ENCODE peak calls at places on chromosome 11, in ten cellular contexts. R is BE2C, A is heart left ventricle, Z is stomach, J is GM12878, T is astrocyte, K is astrocyte of the spinal cord, Y is astrocyte of the cerebellum, C is kidney, O is BJ. E is an unnamed sample.

GRCh38 chr11:68855205-68855978 is 13.7 kb upstream of the CPT1A start:
- DNase-seq in R (peak), J (no peak), A (peak), Y (no peak), O (no peak), C (peak), T (peak), K (peak), Z (no peak), E (no peak)

GRCh38 chr11:131668867-131669780 is 298.7 kb downstream of the NTM start:
- DNase-seq in C (no peak), O (no peak), A (no peak), T (no peak), Y (no peak), J (no peak), K (peak), Z (peak), R (peak), E (peak)

GRCh38 chr11:69630009-69630870 is 10.7 kb upstream of the CCND1 start:
- DNase-seq in Y (no peak), O (no peak), T (no peak), A (no peak), R (peak), J (no peak), K (no peak), Z (no peak), C (no peak), E (no peak)

GRCh38 chr11:71064183-71064582 is 188.2 kb downstream of the SHANK2 start:
- DNase-seq in J (no peak), Z (no peak), T (no peak), O (no peak), Y (no peak), C (no peak), K (no peak), R (no peak), A (no peak), E (no peak)

GRCh38 chr11:101487775-101488174 is 96.0 kb downstream of the TRPC6 start:
- DNase-seq in C (no peak), Y (no peak), A (no peak), Z (no peak), T (no peak), O (peak), J (no peak), K (peak), R (no peak), E (peak)

GRCh38 chr11:62842171-62842717 is 2.9 kb upstream of the WDR74 start:
- DNase-seq in T (no peak), K (no peak), A (peak), J (no peak), Y (no peak), Z (peak), C (peak), R (peak), O (no peak), E (no peak)

GRCh38 chr11:133650082-133650481 is 117.8 kb upstream of the OPCML start:
- DNase-seq in Z (no peak), T (no peak), R (no peak), Y (no peak), O (no peak), K (no peak), A (no peak), J (no peak), C (no peak), E (no peak)

GRCh38 chr11:13972033-13972910 is 9.7 kb downstream of the SPON1 start:
- DNase-seq in K (peak), R (no peak), A (no peak), O (no peak), Z (no peak), Y (peak), T (peak), C (no peak), J (no peak), E (peak)

DNA sequence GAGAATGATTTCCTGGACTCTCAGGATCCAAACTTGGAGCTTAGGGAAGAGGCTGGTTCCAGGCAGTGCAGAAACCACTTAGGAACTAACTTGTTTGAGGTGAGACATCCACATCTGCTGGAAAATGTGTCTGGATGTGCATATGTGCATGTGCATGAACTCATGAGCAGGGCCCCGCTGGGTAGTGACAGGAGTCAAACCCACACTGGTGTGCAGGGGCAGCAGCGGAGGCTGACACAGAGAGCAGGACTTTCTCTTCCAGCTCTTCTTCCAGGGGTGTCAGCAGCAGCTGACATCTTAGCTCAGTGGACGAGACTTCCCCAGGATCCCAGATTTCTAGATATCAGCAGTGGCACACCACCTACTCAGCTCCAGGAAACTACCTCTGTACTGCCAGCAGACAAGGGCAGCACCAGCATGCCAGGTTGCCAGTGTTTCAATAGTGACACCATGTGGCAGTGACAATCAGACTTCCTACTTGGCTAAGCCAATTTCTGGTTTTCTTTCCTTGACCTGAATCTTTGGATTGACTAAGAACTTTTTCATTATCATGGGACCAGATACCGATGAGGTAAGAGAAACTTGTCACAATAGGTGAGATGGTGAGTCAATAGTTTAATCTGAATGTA is 227.5 kb upstream of the ZC3H12C start:
- DNase-seq in Y (no peak), J (no peak), R (no peak), A (no peak), O (no peak), Z (no peak), K (no peak), C (peak), T (no peak), E (no peak)
- TF ChIP-seq CTCF in Y (no peak), J (no peak), R (peak), A (peak), O (no peak), Z (no peak), K (no peak), C (no peak), T (no peak), E (no peak)

GRCh38 chr11:121634889-121635288 is 182.1 kb upstream of the SORL1-AS1 start:
- DNase-seq in Y (peak), J (no peak), Z (no peak), K (peak), T (peak), R (no peak), A (no peak), C (no peak), O (peak), E (peak)
- H3K4me3 ChIP-seq in Y (no peak), J (no peak), Z (no peak), K (no peak), T (peak), R (no peak), A (no peak), C (no peak), O (no peak), E (no peak)

DNA sequence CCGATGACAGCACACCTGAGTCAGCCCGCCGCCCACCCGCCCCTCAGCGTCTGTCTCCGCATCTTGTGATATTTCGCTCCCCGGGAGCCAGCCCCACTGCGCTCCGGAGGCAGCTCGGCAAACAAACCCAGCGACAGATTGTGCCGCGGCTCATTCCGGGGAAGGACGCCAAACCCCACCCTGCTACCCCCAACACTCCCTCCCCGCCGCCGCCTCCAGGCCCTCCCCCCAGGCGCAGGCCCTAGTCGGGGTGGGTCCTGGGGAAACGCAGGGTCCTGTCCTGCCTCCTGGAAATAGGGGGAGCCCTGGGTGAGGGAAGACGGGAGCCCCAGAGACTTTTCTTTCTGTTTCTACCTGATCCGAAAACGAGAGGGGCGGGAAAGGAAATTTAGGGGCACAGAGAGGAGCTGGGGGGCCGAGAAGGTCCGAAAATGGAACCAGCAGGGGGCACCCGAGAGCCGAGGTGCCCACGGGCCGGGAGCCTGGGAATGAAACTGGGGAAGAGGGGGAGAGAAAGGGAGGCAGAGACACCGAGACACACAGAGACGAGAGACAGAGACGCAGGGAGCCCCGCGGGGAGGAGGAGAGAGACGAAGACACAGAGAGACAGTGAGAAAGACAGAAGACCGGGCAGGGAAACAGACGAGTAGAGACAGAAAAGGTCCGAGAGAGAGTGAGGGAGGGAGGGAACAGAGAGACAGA is 1.8 kb upstream of the RTN4RL2 start:
- DNase-seq in K (no peak), O (no peak), J (no peak), R (peak), Z (peak), A (peak), Y (no peak), T (no peak), C (peak), E (peak)
- TF ChIP-seq CTCF in K (peak), O (peak), J (peak), R (peak), Z (peak), A (peak), Y (peak), T (peak), C (peak), E (peak)

DNA sequence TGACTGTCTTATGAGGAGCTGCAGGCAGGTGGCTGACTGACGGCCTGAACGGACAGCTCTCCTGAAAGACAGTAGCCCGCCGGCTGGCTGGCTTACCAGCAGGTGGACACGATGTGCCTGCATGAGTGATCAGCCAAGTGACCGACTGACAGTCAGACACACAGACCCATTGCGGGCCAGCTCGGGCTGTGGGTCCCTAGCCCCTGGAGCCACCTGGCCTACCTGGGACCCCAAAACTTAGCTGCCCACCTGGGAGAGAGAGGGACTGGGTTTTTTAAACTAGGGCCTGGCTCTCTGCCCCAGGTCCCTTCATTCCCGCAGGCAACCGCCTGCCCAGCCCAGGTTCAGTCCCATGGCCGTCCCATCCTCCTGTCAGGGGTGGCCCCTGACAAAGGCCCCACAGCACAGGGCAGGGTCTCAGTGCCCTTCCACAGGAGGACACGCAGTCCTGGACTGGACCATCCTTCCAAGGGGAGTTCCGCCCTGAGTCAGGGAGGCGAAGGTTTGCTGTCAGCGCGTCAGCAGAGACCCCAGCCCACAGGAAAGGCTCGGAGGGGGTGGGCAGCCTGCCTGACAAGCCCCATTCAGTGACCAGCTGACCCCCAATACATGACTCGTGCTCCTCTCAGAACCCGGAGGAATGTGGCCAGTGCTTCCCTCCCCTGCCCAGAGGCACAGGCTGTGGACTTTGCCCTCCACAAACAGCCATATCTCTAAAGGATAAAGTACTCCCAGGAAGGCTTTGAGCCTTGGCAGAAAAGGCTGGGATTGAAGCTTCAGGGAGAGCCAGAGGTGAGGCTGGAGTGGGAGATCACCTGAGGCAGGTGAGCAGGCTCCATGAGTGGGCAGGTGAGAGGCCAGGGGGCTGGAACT is 8.4 kb downstream of the SLCO2B1 start:
- DNase-seq in A (no peak), K (no peak), J (no peak), C (peak), T (no peak), Y (no peak), O (no peak), R (no peak), Z (peak), E (no peak)
- H3K4me3 ChIP-seq in A (no peak), K (no peak), J (no peak), C (no peak), T (no peak), Y (no peak), O (no peak), R (no peak), Z (no peak), E (no peak)

DNA sequence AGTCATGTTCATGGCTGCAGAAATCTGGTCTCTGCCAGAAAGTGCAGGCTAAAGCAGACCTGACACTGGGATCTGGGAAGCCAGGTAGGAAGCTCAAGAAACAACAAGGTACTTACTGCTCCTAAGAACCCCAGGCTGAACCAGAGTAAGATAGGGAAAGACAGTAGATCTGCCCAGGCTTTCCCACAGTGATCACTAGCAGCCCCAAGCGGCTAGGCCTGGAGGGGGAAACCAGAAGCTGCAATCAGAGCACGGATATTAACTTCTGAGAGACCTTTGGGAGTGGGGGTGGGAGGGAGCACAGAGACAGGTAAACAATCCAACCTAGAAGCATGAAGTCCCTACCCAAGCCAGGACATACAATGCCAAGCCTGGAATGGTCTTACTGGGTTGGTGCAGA is 135.2 kb upstream of the C11orf58 start:
- DNase-seq in K (no peak), C (no peak), Z (no peak), A (no peak), Y (no peak), O (no peak), R (no peak), T (no peak), J (no peak), E (no peak)
- TF ChIP-seq CTCF in K (no peak), C (peak), Z (no peak), A (peak), Y (no peak), O (no peak), R (no peak), T (no peak), J (no peak), E (no peak)

GRCh38 chr11:3382613-3383275 is 3.8 kb upstream of the ZNF195 start:
- DNase-seq in T (no peak), J (no peak), R (no peak), C (no peak), O (no peak), A (no peak), K (no peak), Z (no peak), Y (no peak), E (no peak)

GRCh38 chr11:3381794-3382193 is 2.8 kb upstream of the ZNF195 start:
- DNase-seq in Y (no peak), C (no peak), A (no peak), O (no peak), Z (no peak), K (no peak), T (no peak), R (no peak), J (no peak), E (no peak)

GRCh38 chr11:3375552-3375951 is 3.4 kb downstream of the ZNF195 start:
- DNase-seq in J (no peak), C (no peak), Z (no peak), Y (no peak), R (peak), T (peak), A (no peak), O (no peak), K (peak), E (peak)

GRCh38 chr11:3378426-3379423 is at the start of gene ZNF195:
- DNase-seq in O (peak), T (peak), Z (peak), K (peak), C (peak), R (peak), A (peak), J (peak), Y (peak), E (peak)

DNA sequence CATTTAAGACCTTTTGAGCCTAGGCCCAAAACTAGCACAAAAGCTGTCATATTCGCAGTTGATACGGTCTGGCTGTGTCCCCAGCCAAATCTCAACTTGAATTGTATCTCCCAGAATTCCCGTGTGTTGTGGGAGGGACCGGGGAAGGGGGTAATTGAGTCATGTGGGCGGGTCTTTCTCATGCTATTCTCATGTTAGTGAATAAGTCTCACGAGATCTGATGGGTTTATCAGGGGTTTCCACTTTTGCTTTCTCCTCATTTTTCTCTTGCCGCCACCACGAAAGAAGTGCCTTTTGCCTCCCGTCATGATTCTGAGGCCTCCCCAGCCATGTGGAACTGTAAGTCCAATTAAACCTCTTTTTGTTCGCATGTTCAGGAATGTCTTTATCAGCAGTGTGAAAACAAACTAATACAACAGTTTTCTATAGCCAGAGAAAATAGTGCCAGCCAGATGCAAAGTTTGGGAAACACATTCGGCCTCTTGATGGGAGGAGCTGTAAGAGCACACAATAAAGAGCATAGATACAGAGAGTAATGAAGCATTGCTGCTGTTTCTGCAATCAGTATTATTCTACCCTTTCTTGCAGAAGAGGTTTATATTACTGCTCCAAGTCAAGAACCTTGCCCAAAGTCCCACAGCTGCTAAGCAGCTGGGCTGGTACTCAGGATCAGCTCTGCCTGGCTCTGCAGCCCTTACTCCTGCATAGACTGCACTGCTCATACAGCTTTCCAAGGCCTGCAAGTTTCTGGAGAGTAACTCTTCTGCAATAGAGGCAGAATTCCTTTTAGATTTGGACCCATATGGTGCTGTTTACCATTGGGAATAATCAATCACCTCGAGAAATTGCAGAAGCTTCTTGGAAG is 2.0 kb upstream of the ZNF195 start:
- DNase-seq in O (no peak), C (no peak), Z (no peak), J (no peak), A (no peak), Y (no peak), T (no peak), K (no peak), R (peak), E (peak)
- H3K4me3 ChIP-seq in O (peak), C (no peak), Z (peak), J (no peak), A (no peak), Y (no peak), T (no peak), K (no peak), R (peak), E (peak)

GRCh38 chr11:125155767-125156166 is 8.8 kb upstream of the PKNOX2 start:
- DNase-seq in J (no peak), O (no peak), T (no peak), C (no peak), Y (no peak), K (no peak), A (no peak), R (no peak), Z (no peak), E (no peak)

GRCh38 chr11:125154380-125155099 is 10.0 kb upstream of the PKNOX2 start:
- DNase-seq in O (no peak), Z (peak), K (no peak), T (no peak), J (no peak), C (no peak), R (no peak), A (no peak), Y (no peak), E (no peak)

GRCh38 chr11:125153837-125154236 is 10.7 kb upstream of the PKNOX2 start:
- DNase-seq in J (no peak), Y (no peak), Z (no peak), R (no peak), T (no peak), A (no peak), O (no peak), C (no peak), K (no peak), E (no peak)

GRCh38 chr11:125155100-125155444 is 9.5 kb upstream of the PKNOX2 start:
- DNase-seq in Z (no peak), A (no peak), J (no peak), C (no peak), T (no peak), Y (no peak), K (no peak), R (no peak), O (no peak), E (no peak)

DNA sequence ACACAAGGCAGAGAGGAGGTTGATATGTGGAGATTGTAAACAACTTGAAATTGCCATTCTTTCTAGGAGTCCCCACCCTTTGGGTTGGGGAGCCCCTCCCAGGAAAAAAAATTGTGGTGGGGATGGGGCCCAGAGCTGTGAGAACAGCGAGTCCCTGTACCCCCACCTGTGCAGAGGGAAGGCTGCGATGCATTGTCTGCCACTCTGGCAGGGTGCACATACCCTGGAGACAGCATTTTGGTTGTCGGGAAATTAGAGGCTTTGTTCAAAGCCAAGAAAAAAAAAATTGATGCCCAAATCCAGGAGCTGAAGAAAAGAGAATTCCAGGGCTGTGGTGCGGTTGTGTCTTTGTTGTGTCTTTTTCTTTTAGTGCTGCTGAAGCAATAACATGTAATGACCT is 8.2 kb upstream of the PKNOX2 start:
- DNase-seq in R (no peak), T (no peak), C (no peak), K (no peak), A (no peak), Y (no peak), Z (no peak), O (no peak), J (no peak), E (no peak)
- TF ChIP-seq CTCF in R (no peak), T (no peak), C (no peak), K (no peak), A (no peak), Y (no peak), Z (no peak), O (no peak), J (no peak), E (no peak)